ENCODE peak calls at places on chromosomes 6 and 20, in nine cellular contexts. I is RCC 7860, G is right cardiac atrium, H is PC-3, L is heart right ventricle, W is DMS153, Q is dermis microvascular lymphatic vessel endothelial cell, K is NCI-H460, C is GM10248. F is an unnamed sample.

GRCh38 chr6:11270030-11271027 is 37.9 kb upstream of the NEDD9 start:
- DNase-seq in I (no peak), G (peak; percentile 66), H (no peak), L (no peak), W (peak; percentile 2), Q (no peak), K (no peak), C (no peak), F (no peak)

GRCh38 chr6:109747216-109747615 is 56.1 kb downstream of the FIG4 start:
- DNase-seq in I (no peak), G (no peak), H (no peak), L (no peak), W (no peak), Q (no peak), K (no peak), C (no peak), F (no peak)

GRCh38 chr6:147712841-147713240 is 204.4 kb downstream of the SAMD5 start:
- DNase-seq in I (no peak), G (no peak), H (no peak), L (no peak), W (no peak), Q (no peak), K (no peak), C (no peak), F (no peak)

GRCh38 chr20:6583134-6583738 is 184.2 kb upstream of the BMP2 start:
- DNase-seq in I (peak; percentile 49), G (peak; percentile 52), H (peak; percentile 79), L (peak; percentile 47), W (peak; percentile 34), Q (peak; percentile 69), K (peak; percentile 57), C (peak; percentile 46), F (peak; percentile 33)

GRCh38 chr6:100088009-100088408 is 94.0 kb upstream of the MCHR2 start:
- DNase-seq in I (no peak), G (no peak), H (peak; percentile 71), L (no peak), W (no peak), Q (no peak), K (peak; percentile 5), C (no peak), F (no peak)

GRCh38 chr6:34065470-34066283 is 80.2 kb downstream of the GRM4 start:
- DNase-seq in I (no peak), G (peak; percentile 59), H (no peak), L (peak; percentile 33), W (peak; percentile 8), Q (no peak), K (no peak), C (no peak), F (no peak)

GRCh38 chr20:43446361-43446879 is 11.3 kb upstream of the SRSF6 start:
- DNase-seq in I (no peak), G (no peak), H (no peak), L (no peak), W (no peak), Q (peak; percentile 68), K (no peak), C (no peak), F (no peak)

GRCh38 chr6:25842526-25842925 is 10.7 kb upstream of the SLC17A1 start:
- DNase-seq in I (no peak), G (no peak), H (no peak), L (no peak), W (no peak), Q (no peak), K (no peak), C (no peak), F (no peak)

GRCh38 chr6:56802570-56802969 is 152.3 kb upstream of the BEND6 start:
- DNase-seq in I (no peak), G (no peak), H (peak; percentile 68), L (no peak), W (peak; percentile 97), Q (peak; percentile 95), K (peak; percentile 4), C (no peak), F (no peak)

GRCh38 chr6:121008553-121008952 is 325.7 kb downstream of the TBC1D32 start:
- DNase-seq in I (no peak), G (no peak), H (no peak), L (no peak), W (no peak), Q (no peak), K (no peak), C (no peak), F (no peak)

GRCh38 chr6:126123226-126123625 is 136.9 kb downstream of the TRMT11 start:
- DNase-seq in I (no peak), G (peak; percentile 17), H (no peak), L (no peak), W (no peak), Q (no peak), K (no peak), C (no peak), F (no peak)

GRCh38 chr6:39452306-39452705 is 129.8 kb upstream of the KCNK16 start:
- DNase-seq in I (peak; percentile 88), G (no peak), H (peak; percentile 43), L (no peak), W (no peak), Q (peak; percentile 14), K (no peak), C (no peak), F (no peak)

GRCh38 chr6:170522565-170523183 is 30.4 kb downstream of the PSMB1 start:
- DNase-seq in I (no peak), G (no peak), H (peak; percentile 9), L (no peak), W (no peak), Q (peak; percentile 22), K (no peak), C (peak; percentile 20), F (no peak)

GRCh38 chr20:52859156-52859887 is 112.8 kb upstream of the TSHZ2 start:
- DNase-seq in I (peak; percentile 50), G (peak; percentile 51), H (peak; percentile 11), L (peak; percentile 15), W (no peak), Q (no peak), K (no peak), C (no peak), F (no peak)

GRCh38 chr20:15475483-15475882 is 1097.8 kb downstream of the KIF16B start:
- DNase-seq in I (peak; percentile 10), G (peak; percentile 38), H (peak; percentile 24), L (peak; percentile 29), W (peak; percentile 84), Q (peak; percentile 7), K (no peak), C (no peak), F (peak; percentile 42)

GRCh38 chr20:50652702-50653294 is 38.5 kb downstream of the RIPOR3 start:
- DNase-seq in I (no peak), G (no peak), H (peak; percentile 37), L (peak; percentile 35), W (no peak), Q (no peak), K (no peak), C (no peak), F (no peak)

GRCh38 chr6:121504227-121504626 is 68.8 kb downstream of the GJA1 start:
- DNase-seq in I (peak; percentile 44), G (no peak), H (peak; percentile 66), L (no peak), W (no peak), Q (peak; percentile 66), K (peak; percentile 59), C (no peak), F (no peak)

GRCh38 chr6:157761331-157761921 is 61.6 kb upstream of the SNX9 start:
- DNase-seq in I (peak; percentile 48), G (no peak), H (peak; percentile 62), L (no peak), W (no peak), Q (peak; percentile 78), K (no peak), C (peak; percentile 43), F (no peak)

GRCh38 chr20:16241911-16242310 is 331.3 kb downstream of the KIF16B start:
- DNase-seq in I (no peak), G (no peak), H (peak; percentile 68), L (no peak), W (no peak), Q (no peak), K (no peak), C (no peak), F (no peak)

GRCh38 chr6:30885999-30886896 is 1.9 kb downstream of the DDR1 start:
- DNase-seq in I (peak; percentile 76), G (peak; percentile 58), H (peak; percentile 90), L (no peak), W (peak; percentile 61), Q (peak; percentile 63), K (peak; percentile 80), C (peak; percentile 12), F (peak; percentile 41)

GRCh38 chr20:22248052-22248667 is 336.2 kb downstream of the FOXA2 start:
- DNase-seq in I (no peak), G (no peak), H (peak; percentile 43), L (no peak), W (no peak), Q (peak; percentile 2), K (no peak), C (peak; percentile 15), F (no peak)

GRCh38 chr6:149815788-149816187 is 48.4 kb downstream of the LRP11 start:
- DNase-seq in I (no peak), G (no peak), H (no peak), L (no peak), W (no peak), Q (no peak), K (no peak), C (peak; percentile 49), F (no peak)

GRCh38 chr6:113774122-113774835 is 82.9 kb upstream of the MARCKS start:
- DNase-seq in I (no peak), G (no peak), H (no peak), L (no peak), W (peak; percentile 4), Q (no peak), K (peak; percentile 2), C (no peak), F (no peak)

GRCh38 chr6:122696079-122696478 is 83.4 kb upstream of the FABP7 start:
- DNase-seq in I (peak; percentile 70), G (no peak), H (peak; percentile 83), L (no peak), W (no peak), Q (peak; percentile 58), K (no peak), C (no peak), F (no peak)

GRCh38 chr6:146892283-146892612 is 293.5 kb downstream of the ADGB start:
- DNase-seq in I (no peak), G (no peak), H (no peak), L (no peak), W (no peak), Q (no peak), K (no peak), C (no peak), F (no peak)

GRCh38 chr6:52598123-52598823 is 21.4 kb upstream of the TRAM2 start:
- DNase-seq in I (peak; percentile 61), G (peak; percentile 73), H (peak; percentile 21), L (peak; percentile 76), W (no peak), Q (peak; percentile 68), K (peak; percentile 59), C (no peak), F (peak; percentile 48)

GRCh38 chr6:36131517-36132220 is 1.4 kb downstream of the MAPK13 start:
- DNase-seq in I (peak; percentile 16), G (no peak), H (peak; percentile 51), L (no peak), W (peak; percentile 66), Q (peak; percentile 98), K (no peak), C (peak; percentile 84), F (peak; percentile 67)

GRCh38 chr6:142842423-142843261 is 102.3 kb downstream of the HIVEP2 start:
- DNase-seq in I (peak; percentile 65), G (no peak), H (peak; percentile 90), L (no peak), W (no peak), Q (peak; percentile 91), K (no peak), C (peak; percentile 24), F (no peak)

GRCh38 chr6:135183532-135184440 is 2.7 kb downstream of the MYB start:
- DNase-seq in I (peak; percentile 7), G (no peak), H (peak; percentile 77), L (no peak), W (peak; percentile 29), Q (peak; percentile 29), K (peak; percentile 20), C (peak; percentile 64), F (peak; percentile 46)

GRCh38 chr6:20564269-20564668 is 30.0 kb downstream of the CDKAL1 start:
- DNase-seq in I (peak; percentile 17), G (no peak), H (peak; percentile 67), L (no peak), W (no peak), Q (peak; percentile 33), K (no peak), C (peak; percentile 21), F (no peak)